ENCODE peak calls at places on chromosomes 16 and 17, in eight cellular contexts. Z is SW 1271; T is AG04449; M is HT1080; D is AG08396; B is tibial nerve; E is AG10803; K is stimulated activated CD4-positive, alpha-beta T cell treated with anti-CD3 and anti-CD28 coated beads, Interleukin-1b, Interleukin-23, amount 100 ng/mL, for 1 hour. P is an unnamed sample.

GRCh38 chr16:80056334-80056733 is 455.8 kb upstream of the MAF start:
- DNase-seq in Z (no peak), E (peak), K (no peak), D (no peak), T (peak), B (no peak), M (no peak), P (no peak)

GRCh38 chr16:2471016-2471652 is at the start of gene NTN3:
- DNase-seq in K (no peak), Z (no peak), T (no peak), M (no peak), E (no peak), B (no peak), D (peak), P (no peak)

GRCh38 chr17:78176548-78177025 is 8.2 kb downstream of the SYNGR2 start:
- DNase-seq in K (peak), B (peak), E (peak), D (peak), Z (no peak), T (no peak), M (peak), P (no peak)

GRCh38 chr16:68792465-68793324 is 50.6 kb upstream of the TANGO6 start:
- DNase-seq in K (no peak), M (peak), D (no peak), Z (no peak), B (no peak), E (peak), T (peak), P (no peak)

GRCh38 chr17:74274060-74274702 is at the start of gene DNAI2:
- DNase-seq in D (no peak), Z (no peak), M (no peak), K (no peak), E (no peak), B (no peak), T (no peak), P (no peak)

GRCh38 chr17:6098466-6099180 is 28.4 kb downstream of the WSCD1 start:
- DNase-seq in E (no peak), D (no peak), Z (no peak), T (no peak), M (no peak), B (no peak), K (no peak), P (no peak)

GRCh38 chr17:3828151-3828851 is 17.7 kb downstream of the NCBP3 start:
- DNase-seq in M (no peak), Z (no peak), E (peak), T (peak), D (peak), B (no peak), K (no peak), P (no peak)

GRCh38 chr16:80611171-80611929 is 70.6 kb downstream of the DYNLRB2 start:
- DNase-seq in E (no peak), D (no peak), K (no peak), M (no peak), B (no peak), Z (no peak), T (no peak), P (no peak)

GRCh38 chr16:78742501-78743283 is 643.2 kb downstream of the WWOX start:
- DNase-seq in D (peak), Z (no peak), B (peak), M (peak), T (no peak), K (peak), E (no peak), P (no peak)

GRCh38 chr16:10749680-10750035 is 6.0 kb downstream of the NUBP1 start:
- DNase-seq in M (peak), D (no peak), B (no peak), E (peak), T (no peak), K (no peak), Z (no peak), P (no peak)

GRCh38 chr16:31029272-31029671 is 4.1 kb upstream of the STX4 start:
- DNase-seq in K (no peak), D (no peak), Z (no peak), E (no peak), M (no peak), B (no peak), T (no peak), P (no peak)

GRCh38 chr17:81403040-81403467 is 7.8 kb downstream of the BAHCC1 start:
- DNase-seq in B (no peak), K (no peak), Z (no peak), D (peak), T (no peak), E (no peak), M (no peak), P (no peak)

GRCh38 chr16:3959148-3959547 is 78.6 kb upstream of the CREBBP start:
- DNase-seq in E (peak), B (no peak), T (no peak), D (no peak), Z (no peak), M (peak), K (no peak), P (no peak)

GRCh38 chr16:52050418-52050817 is 496.5 kb downstream of the TOX3 start:
- DNase-seq in B (no peak), K (no peak), E (no peak), D (no peak), T (no peak), Z (no peak), M (peak), P (no peak)

GRCh38 chr17:37702605-37703004 is 42.3 kb downstream of the HNF1B start:
- DNase-seq in T (peak), M (peak), D (peak), E (peak), B (no peak), K (no peak), Z (no peak), P (no peak)

GRCh38 chr17:75832164-75832651 is 12.0 kb downstream of the UNC13D start:
- DNase-seq in D (peak), M (peak), B (peak), E (peak), Z (no peak), K (no peak), T (no peak), P (no peak)

GRCh38 chr17:38674013-38674748 is 576 bp downstream of the EPOP start:
- DNase-seq in M (no peak), B (no peak), D (no peak), T (no peak), E (no peak), K (no peak), Z (no peak), P (no peak)

GRCh38 chr17:43183921-43184320 is 12.9 kb downstream of the NBR1 start:
- DNase-seq in T (no peak), D (no peak), K (no peak), B (no peak), Z (no peak), M (no peak), E (no peak), P (no peak)

GRCh38 chr17:18970582-18971480 is 18.9 kb downstream of the SLC5A10 start:
- DNase-seq in D (no peak), E (no peak), K (no peak), T (no peak), B (no peak), M (no peak), Z (no peak), P (no peak)

GRCh38 chr16:68800257-68800875 is 43.0 kb upstream of the TANGO6 start:
- DNase-seq in E (peak), T (peak), B (peak), K (peak), D (peak), M (peak), Z (peak), P (peak)

GRCh38 chr17:34884597-34884996 is 76.7 kb downstream of the CCT6B start:
- DNase-seq in D (no peak), K (no peak), E (no peak), Z (no peak), T (no peak), B (no peak), M (no peak), P (no peak)

GRCh38 chr16:4911831-4912422 is 25.0 kb downstream of the PPL start:
- DNase-seq in T (no peak), D (no peak), B (no peak), M (no peak), K (no peak), Z (no peak), E (peak), P (no peak)

GRCh38 chr16:4680673-4681470 is 12.5 kb upstream of the NUDT16L1 start:
- DNase-seq in Z (no peak), K (no peak), B (no peak), D (no peak), M (no peak), T (no peak), E (no peak), P (no peak)

GRCh38 chr17:82107341-82107860 is 9.4 kb upstream of the FASN start:
- DNase-seq in Z (no peak), K (no peak), M (no peak), T (no peak), D (peak), B (no peak), E (no peak), P (no peak)

GRCh38 chr17:80227156-80227555 is 6.9 kb downstream of the SLC26A11 start:
- DNase-seq in T (no peak), K (no peak), Z (no peak), B (no peak), E (no peak), D (no peak), M (no peak), P (no peak)

GRCh38 chr16:48862087-48862532 is 252.1 kb upstream of the N4BP1 start:
- DNase-seq in T (no peak), Z (no peak), D (peak), K (no peak), B (no peak), E (peak), M (peak), P (no peak)

GRCh38 chr16:50002190-50002589 is 22.8 kb upstream of the CNEP1R1 start:
- DNase-seq in T (no peak), D (no peak), K (no peak), M (no peak), E (no peak), B (no peak), Z (no peak), P (no peak)

GRCh38 chr16:65904361-65904760 is 462.1 kb upstream of the CDH5 start:
- DNase-seq in D (no peak), K (no peak), E (no peak), Z (no peak), B (no peak), T (no peak), M (no peak), P (no peak)

GRCh38 chr16:1723450-1724147 is 17.6 kb downstream of the MAPK8IP3 start:
- DNase-seq in M (peak), Z (no peak), D (peak), T (no peak), B (no peak), E (peak), K (no peak), P (no peak)

GRCh38 chr16:10685709-10686108 is 9.0 kb downstream of the TEKT5 start:
- DNase-seq in K (no peak), M (no peak), B (no peak), D (no peak), T (no peak), Z (no peak), E (no peak), P (no peak)

GRCh38 chr17:46865100-46865499 is 13.7 kb downstream of the WNT9B start:
- DNase-seq in D (peak), Z (no peak), E (peak), K (no peak), T (peak), M (peak), B (no peak), P (no peak)

GRCh38 chr16:3738541-3738940 is 21.2 kb upstream of the TRAP1 start:
- DNase-seq in T (no peak), E (no peak), D (no peak), B (no peak), K (no peak), M (no peak), Z (no peak), P (no peak)

GRCh38 chr16:1438229-1439057 is 5.9 kb downstream of the CCDC154 start:
- DNase-seq in E (no peak), Z (no peak), M (no peak), D (no peak), K (no peak), T (no peak), B (no peak), P (no peak)

GRCh38 chr16:82882982-82883863 is 256.5 kb downstream of the CDH13 start:
- DNase-seq in Z (no peak), M (no peak), K (no peak), E (no peak), T (no peak), B (no peak), D (no peak), P (no peak)

GRCh38 chr17:74037320-74037719 is 166.2 kb upstream of the RPL38 start:
- DNase-seq in Z (no peak), E (peak), K (no peak), B (no peak), M (peak), D (no peak), T (no peak), P (no peak)

GRCh38 chr17:77101521-77102410 is 39.0 kb upstream of the SEC14L1 start:
- DNase-seq in B (no peak), T (no peak), M (no peak), E (no peak), Z (no peak), K (no peak), D (no peak), P (no peak)

GRCh38 chr16:1108299-1109252 is 12.5 kb upstream of the C1QTNF8 start:
- DNase-seq in B (no peak), K (no peak), E (peak), T (no peak), Z (no peak), D (peak), M (peak), P (no peak)